ENCODE peak calls at places on chromosomes 2 and 18, in seven cellular contexts. P, Q, Y, X, S, D and H are unnamed samples.

GRCh38 chr2:130370490-130370889 is 14.6 kb downstream of the PTPN18 start:
- DNase-seq in P (no peak), Q (no peak), Y (no peak), X (no peak), S (no peak), D (no peak), H (no peak)

GRCh38 chr2:167596072-167596471 is 651.3 kb downstream of the STK39 start:
- DNase-seq in P (no peak), Q (no peak), Y (no peak), X (no peak), S (no peak), D (no peak), H (no peak)

GRCh38 chr2:31606511-31606910 is 25.8 kb upstream of the SRD5A2 start:
- DNase-seq in P (no peak), Q (no peak), Y (peak; percentile 58), X (no peak), S (no peak), D (no peak), H (no peak)

GRCh38 chr2:67581751-67582150 is 184.6 kb downstream of the ETAA1 start:
- DNase-seq in P (no peak), Q (no peak), Y (no peak), X (no peak), S (no peak), D (no peak), H (no peak)

GRCh38 chr2:219251656-219252055 is 1.4 kb upstream of the TUBA4B start:
- DNase-seq in P (no peak), Q (no peak), Y (peak; percentile 30), X (no peak), S (no peak), D (no peak), H (no peak)

GRCh38 chr2:135585586-135585985 is 54.3 kb downstream of the R3HDM1 start:
- DNase-seq in P (no peak), Q (no peak), Y (peak; percentile 52), X (no peak), S (no peak), D (no peak), H (peak; percentile 8)

GRCh38 chr18:27363918-27364317 is 178.8 kb upstream of the CHST9 start:
- DNase-seq in P (peak; percentile 5), Q (no peak), Y (no peak), X (no peak), S (no peak), D (peak; percentile 20), H (no peak)

GRCh38 chr18:44803019-44803650 is 122.4 kb downstream of the SETBP1 start:
- DNase-seq in P (no peak), Q (peak; percentile 79), Y (peak; percentile 86), X (no peak), S (no peak), D (peak; percentile 80), H (peak; percentile 86)

GRCh38 chr18:62323483-62324354 is 1.4 kb upstream of the TNFRSF11A start:
- DNase-seq in P (no peak), Q (no peak), Y (no peak), X (no peak), S (no peak), D (no peak), H (no peak)

GRCh38 chr2:157497603-157498314 is 53.9 kb upstream of the CYTIP start:
- DNase-seq in P (peak; percentile 12), Q (no peak), Y (peak; percentile 43), X (no peak), S (no peak), D (peak; percentile 48), H (peak; percentile 39)

GRCh38 chr18:77255426-77256105 is 5.9 kb downstream of the GALR1 start:
- DNase-seq in P (no peak), Q (no peak), Y (no peak), X (no peak), S (no peak), D (no peak), H (no peak)

GRCh38 chr2:202072226-202072625 is 829 bp upstream of the KIAA2012 start:
- DNase-seq in P (no peak), Q (no peak), Y (peak; percentile 18), X (no peak), S (no peak), D (no peak), H (peak; percentile 12)

GRCh38 chr2:138113871-138114525 is 149.7 kb downstream of the HNMT start:
- DNase-seq in P (no peak), Q (no peak), Y (no peak), X (no peak), S (no peak), D (peak; percentile 8), H (peak; percentile 29)

GRCh38 chr18:31274915-31275314 is 43.0 kb upstream of the DSG1 start:
- DNase-seq in P (peak; percentile 45), Q (peak; percentile 52), Y (no peak), X (no peak), S (no peak), D (peak; percentile 55), H (peak; percentile 6)

GRCh38 chr2:200026312-200026711 is 70.9 kb downstream of the MAIP1 start:
- DNase-seq in P (no peak), Q (no peak), Y (peak; percentile 68), X (no peak), S (no peak), D (no peak), H (peak; percentile 33)

GRCh38 chr2:106137944-106138903 is 55.9 kb downstream of the UXS1 start:
- DNase-seq in P (no peak), Q (no peak), Y (no peak), X (no peak), S (no peak), D (no peak), H (no peak)

GRCh38 chr18:76487782-76488181 is 7.3 kb downstream of the ZNF516 start:
- DNase-seq in P (no peak), Q (no peak), Y (no peak), X (no peak), S (no peak), D (no peak), H (no peak)

GRCh38 chr18:58314284-58314683 is 270.3 kb downstream of the NEDD4L start:
- DNase-seq in P (peak; percentile 64), Q (peak; percentile 71), Y (peak; percentile 93), X (no peak), S (no peak), D (peak; percentile 86), H (peak; percentile 87)

GRCh38 chr2:141968377-141968920 is 162.4 kb downstream of the LRP1B start:
- DNase-seq in P (no peak), Q (no peak), Y (peak; percentile 51), X (no peak), S (no peak), D (peak; percentile 25), H (peak; percentile 0)

GRCh38 chr2:56313541-56313940 is 129.8 kb downstream of the CCDC85A start:
- DNase-seq in P (no peak), Q (no peak), Y (no peak), X (no peak), S (no peak), D (no peak), H (no peak)

GRCh38 chr2:237141556-237141955 is 55.9 kb downstream of the COPS8 start:
- DNase-seq in P (peak; percentile 40), Q (peak; percentile 42), Y (peak; percentile 89), X (no peak), S (no peak), D (peak; percentile 93), H (no peak)

GRCh38 chr2:171834286-171834685 is 59.8 kb downstream of the SLC25A12 start:
- DNase-seq in P (no peak), Q (no peak), Y (no peak), X (no peak), S (no peak), D (no peak), H (no peak)

GRCh38 chr18:49112031-49112430 is 161.3 kb upstream of the SMAD7 start:
- DNase-seq in P (no peak), Q (no peak), Y (no peak), X (no peak), S (no peak), D (no peak), H (no peak)

GRCh38 chr2:111135910-111136297 is 15.2 kb downstream of the BCL2L11 start:
- DNase-seq in P (peak; percentile 78), Q (peak; percentile 85), Y (no peak), X (no peak), S (no peak), D (peak; percentile 90), H (peak; percentile 6)

GRCh38 chr2:179860255-179861026 is 971 bp downstream of the ZNF385B start:
- DNase-seq in P (no peak), Q (peak; percentile 45), Y (peak; percentile 8), X (no peak), S (no peak), D (no peak), H (no peak)

GRCh38 chr2:125386074-125386473 is 1269.9 kb upstream of the GYPC start:
- DNase-seq in P (no peak), Q (no peak), Y (no peak), X (no peak), S (no peak), D (no peak), H (no peak)

GRCh38 chr18:13187498-13187897 is 31.1 kb upstream of the LDLRAD4 start:
- DNase-seq in P (no peak), Q (no peak), Y (no peak), X (no peak), S (no peak), D (no peak), H (no peak)
- TF ChIP-seq CTCF in P (no peak), Q (no peak), Y (no peak), X (no peak), S (no peak), D (no peak), H (no peak)

DNA sequence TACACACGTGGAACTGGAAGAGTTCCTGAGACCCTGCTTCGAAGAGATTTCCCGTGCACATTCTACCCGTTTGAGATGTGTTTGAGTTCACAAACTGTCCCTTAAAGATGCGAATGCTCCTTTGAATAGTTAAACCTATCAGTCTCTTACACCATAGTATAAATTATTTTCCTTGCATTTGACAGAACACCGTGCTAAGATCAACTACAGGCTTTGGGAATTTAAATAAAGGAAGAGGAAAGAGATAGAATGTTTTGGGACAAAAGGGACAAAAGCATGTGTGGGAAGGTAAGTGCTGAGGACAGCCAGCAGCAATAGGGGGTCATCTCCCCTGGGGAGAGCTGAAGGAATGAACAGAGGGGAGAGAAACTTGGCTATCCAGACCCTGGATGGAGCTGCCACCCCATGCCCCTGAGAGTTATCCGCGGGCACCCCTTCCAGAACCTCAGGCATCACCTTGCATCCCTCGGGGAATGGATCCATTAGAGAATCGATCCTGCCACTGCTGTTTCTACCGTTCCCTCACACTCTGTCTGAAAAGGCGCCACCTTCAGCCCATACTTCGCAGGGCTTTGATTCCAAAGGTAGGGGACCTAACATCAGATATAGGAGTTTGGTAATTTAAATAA is 890 bp upstream of the ADCY3 start:
- DNase-seq in P (no peak), Q (no peak), Y (no peak), X (no peak), S (no peak), D (no peak), H (no peak)
- TF ChIP-seq CTCF in P (peak; percentile 47), Q (no peak), Y (peak; percentile 32), X (peak; percentile 40), S (no peak), D (peak; percentile 44), H (peak; percentile 24)

GRCh38 chr2:214311031-214311533 is 99.8 kb upstream of the VWC2L start:
- DNase-seq in P (no peak), Q (no peak), Y (no peak), X (no peak), S (no peak), D (no peak), H (no peak)
- TF ChIP-seq CTCF in P (peak; percentile 17), Q (no peak), Y (peak; percentile 16), X (peak; percentile 37), S (no peak), D (peak; percentile 9), H (no peak)

DNA sequence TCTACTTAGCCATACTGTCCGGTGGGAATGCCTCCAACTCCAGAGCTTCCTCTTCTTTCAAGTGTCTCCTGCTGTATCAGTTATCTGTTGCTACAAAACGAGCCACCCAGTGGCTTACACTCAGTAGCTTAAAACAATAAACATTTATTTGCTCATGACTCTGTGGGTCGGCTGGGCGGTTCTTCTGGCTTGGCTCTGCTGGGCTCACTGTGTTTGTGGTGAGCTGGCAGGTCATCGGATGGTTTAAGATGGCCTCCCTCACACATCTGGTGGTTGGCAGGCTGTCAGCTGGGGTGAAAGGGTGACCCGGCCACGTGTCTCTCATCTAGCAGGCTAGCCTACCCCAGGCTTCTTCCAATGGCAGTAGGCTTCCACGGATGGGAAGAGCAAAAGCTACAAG is 122.4 kb upstream of the SLC1A4 start:
- DNase-seq in P (peak; percentile 71), Q (no peak), Y (peak; percentile 99), X (no peak), S (peak; percentile 51), D (peak; percentile 96), H (peak; percentile 96)
- TF ChIP-seq CTCF in P (no peak), Q (no peak), Y (peak; percentile 7), X (no peak), S (no peak), D (no peak), H (no peak)